ENCODE peak calls at places on chromosomes 4 and X, in seven cellular contexts. J is Caco-2, T is fibroblast of pulmonary artery, I is D721Med, Z is GM12865, D is cardiac fibroblast, R is tibial nerve. O is an unnamed sample.

GRCh38 chrX:130975947-130976346 is 72.9 kb upstream of the ENOX2 start:
- DNase-seq in J (peak), T (peak), I (no peak), Z (peak), D (peak), R (peak), O (no peak)

GRCh38 chr4:114474401-114474800 is 124.2 kb upstream of the UGT8 start:
- DNase-seq in J (no peak), T (no peak), I (no peak), Z (no peak), D (no peak), R (no peak), O (no peak)

GRCh38 chr4:39014028-39014427 is 18.2 kb downstream of the TMEM156 start:
- DNase-seq in J (no peak), T (no peak), I (no peak), Z (no peak), D (no peak), R (no peak), O (no peak)

GRCh38 chr4:80072607-80073361 is at the start of gene ANTXR2:
- DNase-seq in J (peak), T (peak), I (peak), Z (peak), D (peak), R (peak), O (peak)

GRCh38 chrX:47311857-47312774 is 58.3 kb upstream of the ZNF157 start:
- DNase-seq in J (peak), T (peak), I (no peak), Z (peak), D (peak), R (peak), O (peak)

GRCh38 chr4:121192013-121192412 is 27.9 kb upstream of the TNIP3 start:
- DNase-seq in J (no peak), T (peak), I (no peak), Z (no peak), D (peak), R (no peak), O (no peak)

GRCh38 chrX:56761167-56761566 is 32.1 kb downstream of the NBDY start:
- DNase-seq in J (no peak), T (no peak), I (no peak), Z (no peak), D (no peak), R (no peak), O (no peak)

GRCh38 chr4:7213802-7214201 is 21.5 kb downstream of the SORCS2 start:
- DNase-seq in J (no peak), T (no peak), I (no peak), Z (no peak), D (no peak), R (no peak), O (no peak)

GRCh38 chr4:118968006-118968405 is 79.4 kb downstream of the SYNPO2 start:
- DNase-seq in J (no peak), T (peak), I (no peak), Z (peak), D (peak), R (peak), O (no peak)

GRCh38 chrX:121356139-121356849 is 308.9 kb downstream of the GLUD2 start:
- DNase-seq in J (no peak), T (no peak), I (no peak), Z (no peak), D (no peak), R (no peak), O (no peak)

DNA sequence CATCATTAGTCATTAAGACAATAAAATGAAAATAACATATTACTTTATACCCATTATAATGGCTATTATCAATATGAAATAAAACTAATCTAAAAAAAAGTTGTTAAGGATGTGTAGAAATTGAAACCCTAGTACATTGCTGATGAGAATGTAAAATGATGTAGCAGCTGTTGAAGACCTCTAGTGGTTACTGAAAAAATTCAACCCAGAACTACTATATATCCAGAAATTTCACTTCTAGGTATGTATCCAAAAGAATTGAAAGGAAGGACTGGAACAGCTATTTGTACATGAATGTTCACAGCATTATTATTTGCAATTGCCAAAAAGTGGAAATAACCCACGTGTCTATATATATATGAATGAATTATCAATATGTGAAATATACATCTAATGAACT is 180.3 kb upstream of the KLHL4 start:
- DNase-seq in J (no peak), T (peak), I (no peak), Z (no peak), D (no peak), R (no peak), O (no peak)
- TF ChIP-seq CTCF in J (no peak), T (peak), I (no peak), Z (no peak), D (no peak), R (no peak), O (no peak)

DNA sequence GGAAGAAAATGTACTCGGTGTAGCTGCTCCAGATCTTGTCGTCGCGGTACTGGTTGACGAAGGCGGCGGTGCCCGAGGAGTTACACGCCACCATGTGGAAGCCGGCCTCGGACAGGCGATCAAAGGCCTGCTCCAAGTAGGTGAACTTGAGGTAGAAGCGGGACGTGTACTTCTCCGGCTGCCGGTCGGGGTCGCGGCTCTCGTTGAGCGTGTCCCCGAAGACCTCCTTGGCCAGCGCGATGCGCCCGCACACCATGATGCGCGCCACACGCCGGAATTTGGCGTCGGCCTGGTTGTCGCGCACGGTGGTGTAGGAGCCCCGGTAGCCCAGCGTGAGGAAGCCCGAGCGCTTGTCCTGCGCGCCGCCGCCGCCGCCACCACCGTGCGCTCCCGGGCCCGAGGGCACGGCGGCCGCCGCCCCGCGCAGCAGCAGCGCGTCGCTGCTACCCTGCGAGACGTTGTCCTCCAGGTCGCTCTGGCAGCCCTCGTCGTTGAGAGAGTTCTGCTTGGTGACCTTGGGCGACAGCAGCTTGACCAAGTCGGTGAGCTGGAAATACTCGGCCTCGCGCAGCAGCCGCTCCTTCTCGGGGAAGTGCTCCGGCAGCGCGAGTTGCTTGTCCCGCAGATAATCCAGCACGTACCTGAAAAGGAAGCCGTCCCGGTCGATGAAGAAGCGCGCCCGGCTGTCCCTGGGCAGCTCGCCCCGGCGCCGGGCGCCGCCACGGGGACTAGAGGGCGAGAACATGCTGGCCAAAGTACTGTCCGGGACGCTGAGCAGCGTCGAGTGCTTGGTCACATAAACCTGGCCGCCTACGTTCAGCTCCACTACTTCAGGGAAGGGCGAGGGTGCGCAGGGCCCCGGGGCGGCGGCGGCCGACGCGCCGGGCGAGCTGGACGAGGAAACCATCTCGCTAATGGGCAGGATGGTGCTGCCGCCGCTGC is 775 bp downstream of the KCTD8 start:
- DNase-seq in J (no peak), T (peak), I (no peak), Z (peak), D (peak), R (no peak), O (no peak)
- TF ChIP-seq CTCF in J (no peak), T (peak), I (peak), Z (no peak), D (no peak), R (no peak), O (no peak)

GRCh38 chr4:44740201-44740600 is 13.8 kb upstream of the GNPDA2 start:
- DNase-seq in J (no peak), T (peak), I (no peak), Z (no peak), D (peak), R (no peak), O (no peak)

GRCh38 chr4:44736900-44737299 is 10.5 kb upstream of the GNPDA2 start:
- DNase-seq in J (no peak), T (no peak), I (no peak), Z (no peak), D (no peak), R (no peak), O (no peak)

GRCh38 chr4:44738615-44739014 is 12.3 kb upstream of the GNPDA2 start:
- DNase-seq in J (no peak), T (no peak), I (no peak), Z (peak), D (peak), R (no peak), O (no peak)
- TF ChIP-seq CTCF in J (no peak), T (no peak), I (no peak), Z (peak), D (peak), R (no peak), O (no peak)

GRCh38 chr4:84418032-84418709 is 80.9 kb downstream of the NKX6-1 start:
- DNase-seq in J (no peak), T (no peak), I (no peak), Z (no peak), D (no peak), R (no peak), O (no peak)

DNA sequence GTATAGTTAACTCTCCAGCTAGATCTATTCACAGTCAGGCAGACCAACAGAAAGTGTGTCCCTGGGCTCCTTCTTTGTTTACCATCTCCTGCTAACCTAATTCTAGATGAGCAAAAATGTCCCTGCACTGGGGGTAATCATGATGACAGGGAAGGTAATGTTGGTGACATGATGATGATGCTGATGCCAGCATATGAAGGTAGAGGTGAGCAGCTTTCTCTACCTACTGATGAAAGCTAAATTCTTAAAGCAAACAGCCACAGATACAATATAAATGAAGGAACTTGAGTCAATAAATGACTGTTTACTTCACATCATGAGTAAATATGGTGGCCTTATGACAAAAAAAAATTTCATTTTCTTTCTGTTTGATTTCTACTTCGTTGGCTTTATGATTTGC is 78.5 kb downstream of the NKX6-1 start:
- DNase-seq in J (no peak), T (no peak), I (no peak), Z (no peak), D (no peak), R (no peak), O (no peak)
- TF ChIP-seq CTCF in J (no peak), T (no peak), I (no peak), Z (no peak), D (no peak), R (no peak), O (no peak)

DNA sequence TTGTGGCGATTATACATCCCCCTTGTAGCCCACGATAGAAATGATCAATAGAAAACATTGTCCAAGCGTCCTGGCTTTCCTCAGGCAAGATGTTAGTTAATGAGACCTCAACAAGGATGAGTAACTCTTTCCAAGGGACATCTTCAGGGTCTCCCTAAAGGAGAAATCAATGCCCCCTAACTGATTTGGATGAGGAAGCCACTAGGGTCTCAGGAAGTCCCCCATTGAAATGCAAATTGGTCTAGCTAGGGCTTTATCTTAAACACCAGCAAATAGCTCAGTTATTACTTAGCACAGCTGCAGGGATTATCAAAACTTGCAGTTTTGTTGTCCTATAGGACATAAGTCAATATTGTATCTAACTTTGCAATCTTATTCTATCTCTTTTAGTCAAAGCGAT is 721.5 kb downstream of the IL1RAPL1 start:
- DNase-seq in J (no peak), T (no peak), I (no peak), Z (no peak), D (no peak), R (no peak), O (no peak)
- TF ChIP-seq CTCF in J (no peak), T (no peak), I (no peak), Z (no peak), D (no peak), R (no peak), O (no peak)